ENCODE peak calls at places on chromosomes 1 and 21, in four cellular contexts. M is foreskin fibroblast, S is AG09309, T is fibroblast of pulmonary artery. V is an unnamed sample.

GRCh38 chr1:52238474-52238873 is 96.6 kb downstream of the ZFYVE9 start:
- DNase-seq in S (peak), M (peak), T (peak), V (peak)

GRCh38 chr21:27564684-27565280 is 597.9 kb upstream of the ADAMTS5 start:
- DNase-seq in T (peak), S (no peak), M (peak), V (peak)

GRCh38 chr1:21255943-21256320 is 34.3 kb downstream of the ECE1 start:
- DNase-seq in M (no peak), T (no peak), S (no peak), V (no peak)

GRCh38 chr21:21309510-21309909 is 311.3 kb downstream of the NCAM2 start:
- DNase-seq in M (no peak), T (no peak), S (no peak), V (no peak)

GRCh38 chr1:209926045-209926444 is 12.0 kb upstream of the SYT14 start:
- DNase-seq in M (peak), T (peak), S (peak), V (peak)

GRCh38 chr21:37863842-37864241 is 52.4 kb downstream of the KCNJ6 start:
- DNase-seq in T (peak), M (no peak), S (no peak), V (no peak)

GRCh38 chr1:225700889-225701465 is 48.1 kb upstream of the ENAH start:
- DNase-seq in S (no peak), M (peak), T (no peak), V (no peak)

GRCh38 chr21:46437511-46437910 is 21.2 kb upstream of the DIP2A start:
- DNase-seq in M (no peak), T (no peak), S (no peak), V (no peak)

GRCh38 chr1:116725798-116726197 is 28.4 kb upstream of the CD2 start:
- DNase-seq in M (no peak), T (no peak), S (no peak), V (no peak)

GRCh38 chr1:203702130-203702577 is 62.8 kb upstream of the LAX1 start:
- DNase-seq in S (no peak), T (peak), M (peak), V (peak)

DNA sequence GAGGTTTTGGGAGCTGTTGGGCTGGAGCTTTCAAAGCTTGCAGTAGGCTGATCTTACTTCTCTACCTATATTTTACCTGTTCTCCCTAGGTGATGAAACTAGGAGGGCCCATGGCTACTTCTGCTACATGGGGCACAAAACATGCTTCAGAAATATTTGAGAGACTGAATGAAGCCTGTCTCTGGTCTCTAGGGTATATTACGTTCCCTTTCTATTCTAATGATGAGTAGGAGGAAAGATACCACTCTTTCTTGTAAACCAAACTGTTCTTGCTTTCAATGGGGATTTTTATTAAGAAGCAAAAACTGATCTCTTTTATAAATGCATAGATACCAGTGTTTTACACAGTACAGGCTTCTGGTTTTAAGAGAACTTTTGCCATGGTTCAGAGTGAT is 103.1 kb downstream of the GALNT2 start:
- DNase-seq in T (no peak), M (no peak), S (no peak), V (no peak)
- H3K4me3 ChIP-seq in T (no peak), M (no peak), S (no peak), V (no peak)

DNA sequence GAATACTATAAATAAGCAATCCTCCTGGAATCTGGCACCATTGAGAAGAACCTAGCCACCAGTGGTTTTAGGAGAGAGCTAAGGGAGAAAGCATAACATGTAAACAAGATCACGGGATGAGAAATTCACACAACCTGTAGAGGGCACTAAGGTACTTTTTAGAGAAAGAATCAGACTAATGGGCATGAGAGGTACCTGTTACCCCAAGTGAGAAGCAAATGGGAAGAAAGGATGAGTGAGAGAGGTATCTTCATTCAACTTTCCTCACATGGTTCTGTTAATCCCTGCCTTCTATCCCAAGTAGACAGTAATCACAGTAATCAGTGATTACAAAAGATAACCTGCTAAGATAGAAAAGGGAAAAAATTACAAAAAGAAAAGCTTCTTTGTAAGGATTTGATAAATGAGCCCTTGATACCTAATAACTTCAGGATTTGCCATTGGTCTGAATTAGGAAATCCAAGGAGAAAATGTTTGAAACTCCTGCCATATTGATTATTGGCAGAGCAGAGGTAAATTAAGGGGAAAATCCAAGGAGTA is 251.1 kb upstream of the ADGRL2 start:
- DNase-seq in S (peak), M (peak), T (peak), V (peak)
- TF ChIP-seq CTCF in S (peak), M (peak), T (peak), V (peak)

GRCh38 chr1:160082926-160083325 is 1.6 kb downstream of the KCNJ9 start:
- DNase-seq in M (no peak), S (no peak), T (no peak), V (no peak)

GRCh38 chr1:160085686-160086089 is 4.3 kb downstream of the KCNJ9 start:
- DNase-seq in S (no peak), T (peak), M (peak), V (peak)

GRCh38 chr1:160082487-160082886 is 1.1 kb downstream of the KCNJ9 start:
- DNase-seq in S (no peak), M (no peak), T (no peak), V (no peak)

GRCh38 chr1:160084771-160085321 is 3.5 kb downstream of the KCNJ9 start:
- DNase-seq in T (no peak), S (no peak), M (no peak), V (no peak)

DNA sequence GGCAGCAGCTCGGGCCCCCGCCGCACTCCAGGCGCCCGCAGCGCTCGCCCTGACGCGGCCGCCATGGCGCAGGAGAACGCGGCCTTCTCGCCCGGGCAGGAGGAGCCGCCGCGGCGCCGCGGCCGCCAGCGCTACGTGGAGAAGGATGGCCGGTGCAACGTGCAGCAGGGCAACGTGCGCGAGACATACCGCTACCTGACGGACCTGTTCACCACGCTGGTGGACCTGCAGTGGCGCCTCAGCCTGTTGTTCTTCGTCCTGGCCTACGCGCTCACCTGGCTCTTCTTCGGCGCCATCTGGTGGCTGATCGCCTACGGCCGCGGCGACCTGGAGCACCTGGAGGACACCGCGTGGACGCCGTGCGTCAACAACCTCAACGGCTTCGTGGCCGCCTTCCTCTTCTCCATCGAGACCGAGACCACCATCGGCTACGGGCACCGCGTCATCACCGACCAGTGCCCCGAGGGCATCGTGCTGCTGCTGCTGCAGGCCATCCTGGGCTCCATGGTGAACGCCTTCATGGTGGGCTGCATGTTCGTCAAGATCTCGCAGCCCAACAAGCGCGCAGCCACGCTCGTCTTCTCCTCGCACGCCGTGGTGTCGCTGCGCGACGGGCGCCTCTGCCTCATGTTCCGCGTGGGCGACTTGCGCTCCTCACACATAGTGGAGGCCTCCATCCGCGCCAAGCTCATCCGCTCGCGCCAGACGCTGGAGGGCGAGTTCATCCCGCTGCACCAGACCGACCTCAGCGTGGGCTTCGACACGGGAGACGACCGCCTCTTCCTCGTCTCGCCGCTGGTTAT is 2.8 kb downstream of the KCNJ9 start:
- DNase-seq in T (peak), M (peak), S (no peak), V (peak)
- H3K4me3 ChIP-seq in T (peak), M (no peak), S (no peak), V (no peak)

GRCh38 chr21:17688912-17689874 is 76.5 kb upstream of the BTG3 start:
- DNase-seq in S (no peak), T (peak), M (no peak), V (peak)
- TF ChIP-seq CTCF in S (peak), T (peak), M (peak), V (peak)

DNA sequence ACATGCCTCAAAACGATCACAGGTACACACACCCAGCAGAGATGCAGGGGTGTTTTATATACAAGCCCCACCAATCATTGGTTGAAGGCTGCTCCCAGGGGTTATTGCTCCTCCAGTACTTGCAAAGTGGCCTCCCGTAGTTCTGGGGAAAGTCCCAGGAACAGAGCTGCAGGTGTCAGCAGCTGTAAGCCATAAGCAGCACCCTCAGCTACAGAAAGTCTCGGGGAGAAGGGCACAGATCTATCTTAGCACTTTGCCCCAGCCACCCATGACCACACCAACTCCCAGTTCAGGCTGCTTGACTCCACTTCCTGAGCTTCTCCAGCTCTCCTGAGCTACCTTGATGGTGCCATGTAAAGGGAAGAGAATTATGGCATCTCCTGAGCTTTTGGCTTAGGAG is 222.7 kb upstream of the GJB5 start:
- DNase-seq in M (no peak), T (no peak), S (no peak), V (no peak)
- H3K4me3 ChIP-seq in M (no peak), T (no peak), S (no peak), V (no peak)

GRCh38 chr1:71196685-71197084 is 115.8 kb upstream of the ZRANB2 start:
- DNase-seq in T (peak), M (peak), S (no peak), V (peak)
- TF ChIP-seq CTCF in T (peak), M (peak), S (peak), V (peak)

GRCh38 chr1:93042134-93042821 is 36.8 kb upstream of the MTF2 start:
- DNase-seq in T (no peak), M (no peak), S (no peak), V (no peak)
- H3K4me3 ChIP-seq in T (no peak), M (no peak), S (no peak), V (no peak)

DNA sequence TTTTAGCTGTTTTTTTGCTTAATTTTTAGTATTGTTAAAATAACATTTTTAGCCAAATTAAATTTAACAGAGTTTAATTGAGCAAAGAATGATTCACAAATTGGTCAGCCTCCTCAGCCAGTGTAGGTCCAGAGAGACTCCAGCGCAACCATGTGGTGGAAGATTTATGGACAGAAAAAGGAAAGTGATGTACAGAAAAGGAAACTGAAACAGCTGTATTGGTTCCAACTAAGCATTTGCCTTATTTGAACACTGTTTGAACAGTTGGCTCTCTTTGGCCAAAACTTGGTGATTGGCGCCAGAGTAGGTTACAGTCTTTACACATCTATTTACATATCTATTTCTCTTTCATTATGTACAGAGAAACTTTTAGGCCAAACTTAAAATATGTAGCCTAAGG is 19.4 kb downstream of the RPS6KC1 start:
- DNase-seq in S (peak), T (peak), M (peak), V (peak)
- TF ChIP-seq CTCF in S (peak), T (peak), M (no peak), V (peak)

GRCh38 chr1:156123356-156124196 is 9.1 kb downstream of the LMNA start:
- DNase-seq in S (peak), M (peak), T (peak), V (peak)
- H3K4me3 ChIP-seq in S (peak), M (peak), T (peak), V (peak)

GRCh38 chr1:37509181-37509580 is 5.4 kb downstream of the MEAF6 start:
- DNase-seq in T (peak), S (no peak), M (peak), V (peak)
- TF ChIP-seq CTCF in T (peak), S (peak), M (no peak), V (peak)

V was measured in epithelial cell of esophagus.